ENCODE peak calls at places on chromosomes 13 and 19, in five cellular contexts. I is H9, D is tibial artery, P is GM23338, L is brain microvascular endothelial cell. A is an unnamed sample.

GRCh38 chr19:11088508-11089253 is 582 bp upstream of the LDLR start:
- DNase-seq in D (peak), I (no peak), P (no peak), L (no peak), A (no peak)

GRCh38 chr13:19781526-19781925 is 1.2 kb downstream of the PSPC1 start:
- DNase-seq in L (no peak), P (no peak), I (no peak), D (no peak), A (no peak)

GRCh38 chr19:50171752-50172151 is 8.7 kb upstream of the IZUMO2 start:
- DNase-seq in D (no peak), I (no peak), L (no peak), P (no peak), A (no peak)

GRCh38 chr19:7788178-7788932 is 25.3 kb downstream of the CLEC4M start:
- DNase-seq in D (no peak), P (peak), L (no peak), I (peak), A (no peak)

GRCh38 chr13:98447881-98448641 is 128.8 kb downstream of the STK24 start:
- DNase-seq in D (no peak), L (no peak), I (peak), P (peak), A (no peak)

GRCh38 chr13:91401916-91402315 is 3.5 kb downstream of the GPC5 start:
- DNase-seq in I (no peak), L (no peak), D (no peak), P (no peak), A (no peak)

GRCh38 chr13:113669231-113669870 is 2.3 kb downstream of the GRK1 start:
- DNase-seq in I (no peak), D (no peak), L (no peak), P (no peak), A (no peak)

GRCh38 chr13:31824705-31825512 is 85.6 kb downstream of the RXFP2 start:
- DNase-seq in I (no peak), L (peak), P (no peak), D (no peak), A (no peak)

GRCh38 chr13:46896346-46897138 is at the start of gene HTR2A:
- DNase-seq in P (peak), L (peak), D (peak), I (no peak), A (no peak)

GRCh38 chr13:80083516-80084085 is 257.3 kb downstream of the SPRY2 start:
- DNase-seq in L (no peak), P (no peak), D (no peak), I (no peak), A (no peak)

GRCh38 chr19:55913643-55914268 is 18.4 kb downstream of the NLRP13 start:
- DNase-seq in I (no peak), P (no peak), D (no peak), L (no peak), A (no peak)

GRCh38 chr19:35559281-35559659 is 4.2 kb downstream of the ATP4A start:
- DNase-seq in D (no peak), P (peak), L (no peak), I (no peak), A (no peak)

GRCh38 chr19:2192862-2193261 is 29.1 kb downstream of the DOT1L start:
- DNase-seq in L (no peak), D (no peak), P (no peak), I (no peak), A (no peak)

DNA sequence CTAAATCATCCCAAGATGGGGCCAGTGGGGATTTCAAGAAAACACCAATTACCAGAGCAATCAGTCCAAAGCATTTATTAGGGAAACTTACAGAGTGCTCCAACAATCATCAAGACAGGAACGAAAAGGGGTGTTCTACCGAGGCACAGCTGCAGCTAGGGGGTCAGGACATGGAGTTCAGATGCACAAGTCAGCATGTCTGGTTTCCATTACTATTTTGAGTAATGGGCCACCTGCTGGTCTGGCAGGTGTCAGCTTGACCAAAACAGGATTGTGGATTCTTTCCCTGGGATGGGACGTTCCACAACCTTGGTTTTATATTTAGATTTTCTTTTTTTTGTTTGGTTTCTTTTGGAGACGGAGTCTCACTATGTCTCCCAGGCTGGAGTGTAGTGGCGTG is 3.9 kb upstream of the UBL5 start:
- DNase-seq in L (no peak), D (no peak), I (no peak), P (no peak), A (no peak)
- TF ChIP-seq CTCF in L (no peak), D (no peak), I (no peak), P (no peak), A (no peak)

DNA sequence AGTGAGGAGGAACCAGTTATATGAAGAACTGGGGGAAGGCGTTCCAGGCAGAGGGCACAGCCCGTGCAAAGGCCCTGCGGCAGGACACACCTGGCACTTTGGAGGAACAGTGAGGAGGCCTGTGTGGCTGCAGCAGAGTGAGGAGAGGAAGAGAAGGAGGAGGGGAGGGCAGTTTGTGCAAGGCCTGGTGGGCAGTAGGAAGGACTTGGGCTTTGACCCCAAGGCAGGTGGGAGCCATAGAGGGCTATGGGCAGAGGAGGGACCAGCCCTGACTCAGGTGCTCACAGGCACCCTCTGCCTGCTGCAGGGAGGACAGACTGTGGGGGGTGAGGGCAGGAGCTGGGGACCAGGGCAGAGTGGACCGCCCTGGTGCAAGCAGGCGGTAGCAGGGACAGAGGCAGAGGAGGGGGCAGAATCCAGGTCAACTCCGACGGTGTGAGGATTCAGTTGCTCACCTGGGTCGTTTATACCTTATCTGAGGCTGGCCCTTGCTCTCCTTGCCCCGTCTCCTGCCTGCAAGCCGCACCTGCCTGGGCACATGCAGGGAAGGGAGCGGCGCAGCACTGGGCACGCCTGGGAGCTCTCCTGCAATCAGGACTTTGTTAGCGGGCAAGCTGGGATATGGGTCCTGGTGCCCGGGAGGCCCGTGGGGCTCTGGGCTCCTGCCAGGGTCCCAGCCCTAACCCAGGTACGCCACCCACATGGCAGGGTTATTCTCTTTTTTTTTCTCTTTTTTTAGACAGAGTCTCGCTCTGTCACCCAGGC is 34.8 kb downstream of the NFIC start:
- DNase-seq in P (no peak), I (no peak), L (no peak), D (no peak), A (no peak)
- H3K27ac ChIP-seq in P (no peak), I (no peak), L (no peak), D (peak), A (no peak)

DNA sequence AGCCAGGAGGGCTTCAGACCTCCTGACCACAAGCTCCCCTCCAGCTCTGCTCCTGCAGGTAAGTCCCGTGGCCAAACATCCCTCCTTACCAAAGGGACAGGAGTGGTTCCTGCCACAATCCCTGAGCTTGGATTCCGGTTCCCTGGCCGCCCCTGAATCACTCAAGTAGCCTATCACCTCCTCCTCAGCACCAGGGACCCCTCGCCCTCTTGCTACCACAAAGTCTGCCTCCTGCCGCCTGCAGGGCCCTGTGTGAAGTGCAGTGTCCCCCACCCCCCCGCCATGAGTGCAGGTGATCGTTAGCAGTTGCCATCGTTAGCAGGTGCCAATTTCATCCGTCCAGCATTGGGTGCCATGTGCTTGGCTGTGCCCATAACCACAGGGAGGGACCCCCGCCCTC is 40.8 kb upstream of the RANBP3 start:
- DNase-seq in I (peak), L (no peak), D (no peak), P (peak), A (no peak)
- TF ChIP-seq CTCF in I (peak), L (peak), D (no peak), P (peak), A (no peak)

GRCh38 chr13:61078976-61079770 is 336.5 kb downstream of the PCDH20 start:
- DNase-seq in I (no peak), L (no peak), P (peak), D (no peak), A (no peak)
- H3K27ac ChIP-seq in I (no peak), L (no peak), P (no peak), D (no peak), A (no peak)

DNA sequence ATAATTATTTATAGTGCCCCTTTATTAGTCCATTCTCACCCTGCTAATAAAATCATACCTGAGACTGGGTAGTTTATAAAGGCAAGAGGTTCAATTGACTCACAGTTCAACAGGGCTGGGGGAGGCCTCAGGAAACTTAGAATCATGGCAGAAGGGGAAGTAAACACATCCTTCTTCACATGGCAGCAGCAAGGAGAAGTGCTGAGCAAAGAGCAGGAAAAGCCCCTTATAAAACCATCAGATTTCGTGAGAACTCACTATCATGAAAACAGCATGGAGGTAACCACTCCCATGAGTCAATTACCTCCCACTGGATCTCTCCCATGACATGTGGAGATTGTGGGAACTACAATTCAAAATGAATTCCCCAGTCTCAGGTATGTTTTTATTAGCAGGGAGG is 89.9 kb upstream of the STARD13 start:
- DNase-seq in P (no peak), D (no peak), L (no peak), I (no peak), A (no peak)
- TF ChIP-seq CTCF in P (no peak), D (no peak), L (no peak), I (no peak), A (no peak)

DNA sequence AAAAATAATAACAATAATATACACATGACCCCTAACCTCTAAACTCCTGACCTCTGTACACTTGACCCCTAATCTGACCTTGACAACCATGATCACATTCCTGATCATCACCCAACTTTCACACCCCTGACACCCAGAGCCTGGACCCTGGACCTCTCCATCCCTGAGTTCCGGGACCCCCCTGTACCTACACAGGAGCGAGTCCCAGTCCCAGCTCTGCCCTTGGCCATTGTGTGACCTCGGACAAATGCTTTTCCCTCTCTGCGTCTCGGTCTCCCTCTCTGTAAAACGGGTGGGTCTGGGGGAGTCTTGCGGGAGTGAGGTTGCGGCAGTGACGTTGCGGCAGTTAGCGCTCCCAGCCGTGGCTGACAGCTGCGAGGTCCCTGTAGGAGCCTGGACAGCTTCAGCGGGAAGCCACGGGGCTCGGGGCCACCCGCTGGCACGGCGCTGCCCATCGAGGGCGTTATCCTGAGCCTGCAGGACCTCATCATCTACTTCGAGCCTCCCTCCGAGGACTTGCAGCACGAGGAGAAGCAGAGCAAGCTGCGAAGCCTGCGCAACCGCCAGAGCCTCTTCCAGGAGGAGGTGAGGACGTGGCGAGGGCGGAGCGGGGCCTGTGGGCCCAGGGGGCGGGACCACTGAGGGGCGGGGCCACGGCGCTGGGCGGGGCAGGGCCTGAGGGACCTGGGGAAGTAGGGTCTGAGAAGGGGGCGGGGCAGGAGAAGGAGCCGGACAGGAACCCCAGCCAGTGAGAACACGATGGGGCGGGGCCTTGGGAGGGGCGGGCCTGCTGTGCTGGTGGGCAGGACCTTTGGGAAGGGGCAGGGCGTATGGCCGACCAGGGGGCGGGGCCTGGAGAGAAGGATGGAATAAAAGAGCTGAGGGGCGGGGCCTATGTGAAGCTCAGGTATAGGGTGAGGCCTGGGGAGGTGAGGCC is 19.2 kb downstream of the RYR1 start:
- DNase-seq in D (no peak), L (no peak), I (peak), P (peak), A (no peak)
- H3K27ac ChIP-seq in D (no peak), L (no peak), I (no peak), P (peak), A (no peak)

GRCh38 chr13:52845766-52846566 is 2.5 kb downstream of the PCDH8 start:
- DNase-seq in I (peak), P (peak), L (no peak), D (no peak), A (no peak)
- TF ChIP-seq CTCF in I (peak), P (peak), L (peak), D (no peak), A (peak)

GRCh38 chr19:6062274-6062673 is 48.0 kb downstream of the RFX2 start:
- DNase-seq in D (peak), I (no peak), P (no peak), L (no peak), A (no peak)
- H3K27ac ChIP-seq in D (peak), I (no peak), P (peak), L (no peak), A (no peak)

A was measured in foreskin keratinocyte.